ENCODE peak calls at places on chromosomes 6 and 20, in six cellular contexts. One of them, this sample, is unnamed.

GRCh38 chr20:40156600-40157307 is 532.3 kb downstream of the MAFB start:
- DNase-seq in NB4: no peak
- DNase-seq in psoas muscle: no peak
- DNase-seq in astrocyte of the spinal cord: no peak
- DNase-seq in OCI-LY7: no peak
- DNase-seq in fibroblast of mammary gland: peak
- DNase-seq in this sample: peak

GRCh38 chr6:22848121-22848520 is 278.8 kb downstream of the HDGFL1 start:
- DNase-seq in NB4: no peak
- DNase-seq in psoas muscle: no peak
- DNase-seq in astrocyte of the spinal cord: peak
- DNase-seq in OCI-LY7: no peak
- DNase-seq in fibroblast of mammary gland: no peak
- DNase-seq in this sample: no peak

GRCh38 chr6:44219053-44219814 is 2.5 kb downstream of the MYMX start:
- DNase-seq in NB4: peak
- DNase-seq in psoas muscle: peak
- DNase-seq in astrocyte of the spinal cord: peak
- DNase-seq in OCI-LY7: peak
- DNase-seq in fibroblast of mammary gland: peak
- DNase-seq in this sample: peak

GRCh38 chr6:4844108-4844507 is 67.9 kb downstream of the CDYL start:
- DNase-seq in NB4: no peak
- DNase-seq in psoas muscle: no peak
- DNase-seq in astrocyte of the spinal cord: no peak
- DNase-seq in OCI-LY7: no peak
- DNase-seq in fibroblast of mammary gland: no peak
- DNase-seq in this sample: no peak

GRCh38 chr6:56407883-56408282 is 160.5 kb upstream of the COL21A1 start:
- DNase-seq in NB4: no peak
- DNase-seq in psoas muscle: no peak
- DNase-seq in astrocyte of the spinal cord: no peak
- DNase-seq in OCI-LY7: no peak
- DNase-seq in fibroblast of mammary gland: no peak
- DNase-seq in this sample: no peak

GRCh38 chr20:56945057-56945456 is 316.0 kb downstream of the TFAP2C start:
- DNase-seq in NB4: peak
- DNase-seq in psoas muscle: no peak
- DNase-seq in astrocyte of the spinal cord: peak
- DNase-seq in OCI-LY7: peak
- DNase-seq in fibroblast of mammary gland: no peak
- DNase-seq in this sample: no peak

GRCh38 chr20:24027229-24027628 is 38.6 kb upstream of the GGTLC1 start:
- DNase-seq in NB4: peak
- DNase-seq in psoas muscle: peak
- DNase-seq in astrocyte of the spinal cord: no peak
- DNase-seq in OCI-LY7: peak
- DNase-seq in fibroblast of mammary gland: no peak
- DNase-seq in this sample: peak

GRCh38 chr6:53731906-53732636 is 62.7 kb upstream of the LRRC1 start:
- DNase-seq in NB4: no peak
- DNase-seq in psoas muscle: no peak
- DNase-seq in astrocyte of the spinal cord: no peak
- DNase-seq in OCI-LY7: no peak
- DNase-seq in fibroblast of mammary gland: no peak
- DNase-seq in this sample: no peak

GRCh38 chr6:168367285-168367720 is 47.7 kb upstream of the DACT2 start:
- DNase-seq in NB4: no peak
- DNase-seq in psoas muscle: no peak
- DNase-seq in astrocyte of the spinal cord: no peak
- DNase-seq in OCI-LY7: no peak
- DNase-seq in fibroblast of mammary gland: peak
- DNase-seq in this sample: no peak

GRCh38 chr6:41723936-41724637 is 11.3 kb downstream of the TFEB start:
- DNase-seq in NB4: peak
- DNase-seq in psoas muscle: peak
- DNase-seq in astrocyte of the spinal cord: no peak
- DNase-seq in OCI-LY7: peak
- DNase-seq in fibroblast of mammary gland: no peak
- DNase-seq in this sample: peak

GRCh38 chr20:47868744-47869143 is 83.5 kb upstream of the SULF2 start:
- DNase-seq in NB4: no peak
- DNase-seq in psoas muscle: no peak
- DNase-seq in astrocyte of the spinal cord: no peak
- DNase-seq in OCI-LY7: no peak
- DNase-seq in fibroblast of mammary gland: no peak
- DNase-seq in this sample: no peak

GRCh38 chr20:32631916-32632460 is 41.8 kb downstream of the C20orf203 start:
- DNase-seq in NB4: no peak
- DNase-seq in psoas muscle: no peak
- DNase-seq in astrocyte of the spinal cord: no peak
- DNase-seq in OCI-LY7: no peak
- DNase-seq in fibroblast of mammary gland: no peak
- DNase-seq in this sample: no peak

GRCh38 chr20:46458891-46459750 is 52.7 kb upstream of the ELMO2 start:
- DNase-seq in NB4: no peak
- DNase-seq in psoas muscle: peak
- DNase-seq in astrocyte of the spinal cord: no peak
- DNase-seq in OCI-LY7: no peak
- DNase-seq in fibroblast of mammary gland: no peak
- DNase-seq in this sample: no peak

GRCh38 chr20:11076434-11076833 is 402.6 kb upstream of the JAG1 start:
- DNase-seq in NB4: no peak
- DNase-seq in psoas muscle: no peak
- DNase-seq in astrocyte of the spinal cord: no peak
- DNase-seq in OCI-LY7: no peak
- DNase-seq in fibroblast of mammary gland: no peak
- DNase-seq in this sample: no peak

GRCh38 chr6:147507162-147508072 is 1.1 kb upstream of the SAMD5 start:
- DNase-seq in NB4: no peak
- DNase-seq in psoas muscle: peak
- DNase-seq in astrocyte of the spinal cord: peak
- DNase-seq in OCI-LY7: no peak
- DNase-seq in fibroblast of mammary gland: no peak
- DNase-seq in this sample: no peak

GRCh38 chr20:13865825-13866351 is 81.1 kb downstream of the NDUFAF5 start:
- DNase-seq in NB4: peak
- DNase-seq in psoas muscle: no peak
- DNase-seq in astrocyte of the spinal cord: no peak
- DNase-seq in OCI-LY7: no peak
- DNase-seq in fibroblast of mammary gland: peak
- DNase-seq in this sample: no peak

GRCh38 chr6:4543596-4543995 is 232.6 kb upstream of the CDYL start:
- DNase-seq in NB4: no peak
- DNase-seq in psoas muscle: no peak
- DNase-seq in astrocyte of the spinal cord: no peak
- DNase-seq in OCI-LY7: no peak
- DNase-seq in fibroblast of mammary gland: no peak
- DNase-seq in this sample: no peak

GRCh38 chr20:4045741-4046140 is 30.4 kb upstream of the RNF24 start:
- DNase-seq in NB4: no peak
- DNase-seq in psoas muscle: no peak
- DNase-seq in astrocyte of the spinal cord: peak
- DNase-seq in OCI-LY7: no peak
- DNase-seq in fibroblast of mammary gland: peak
- DNase-seq in this sample: no peak

GRCh38 chr6:2767327-2767985 is 2.3 kb downstream of the WRNIP1 start:
- DNase-seq in NB4: no peak
- DNase-seq in psoas muscle: no peak
- DNase-seq in astrocyte of the spinal cord: no peak
- DNase-seq in OCI-LY7: peak
- DNase-seq in fibroblast of mammary gland: no peak
- DNase-seq in this sample: no peak

GRCh38 chr6:2768125-2768524 is 2.9 kb downstream of the WRNIP1 start:
- DNase-seq in NB4: no peak
- DNase-seq in psoas muscle: no peak
- DNase-seq in astrocyte of the spinal cord: no peak
- DNase-seq in OCI-LY7: peak
- DNase-seq in fibroblast of mammary gland: no peak
- DNase-seq in this sample: peak

GRCh38 chr6:2770171-2770570 is 5.0 kb downstream of the WRNIP1 start:
- DNase-seq in NB4: no peak
- DNase-seq in psoas muscle: peak
- DNase-seq in astrocyte of the spinal cord: no peak
- DNase-seq in OCI-LY7: no peak
- DNase-seq in fibroblast of mammary gland: no peak
- DNase-seq in this sample: no peak

GRCh38 chr6:2766767-2767314 is 1.6 kb downstream of the WRNIP1 start:
- DNase-seq in NB4: no peak
- DNase-seq in psoas muscle: no peak
- DNase-seq in astrocyte of the spinal cord: peak
- DNase-seq in OCI-LY7: no peak
- DNase-seq in fibroblast of mammary gland: no peak
- DNase-seq in this sample: no peak

DNA sequence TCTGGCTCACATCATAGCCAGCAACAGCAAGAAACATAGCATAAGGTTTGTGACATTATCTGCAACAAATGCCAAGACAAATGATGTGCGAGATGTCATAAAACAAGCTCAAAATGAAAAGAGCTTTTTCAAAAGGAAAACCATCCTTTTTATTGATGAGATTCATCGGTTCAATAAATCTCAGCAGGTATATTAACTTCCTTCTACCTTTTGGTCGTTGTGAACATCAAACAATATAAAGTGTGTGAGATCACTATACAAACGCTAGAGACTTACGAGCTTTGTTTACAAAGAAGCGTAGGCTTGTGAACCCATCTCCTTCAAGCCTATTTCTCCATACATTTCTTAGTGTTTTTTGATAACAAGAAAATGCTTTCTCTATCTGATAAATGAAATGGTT is 3.5 kb downstream of the WRNIP1 start:
- DNase-seq in NB4: no peak
- DNase-seq in psoas muscle: no peak
- DNase-seq in astrocyte of the spinal cord: no peak
- DNase-seq in OCI-LY7: no peak
- DNase-seq in fibroblast of mammary gland: no peak
- DNase-seq in this sample: no peak
- H3K4me3 ChIP-seq in NB4: peak
- H3K4me3 ChIP-seq in psoas muscle: peak
- H3K4me3 ChIP-seq in astrocyte of the spinal cord: no peak
- H3K4me3 ChIP-seq in OCI-LY7: peak
- H3K4me3 ChIP-seq in fibroblast of mammary gland: no peak
- H3K4me3 ChIP-seq in this sample: peak

GRCh38 chr20:44186201-44186600 is 787 bp downstream of the JPH2 start:
- DNase-seq in NB4: no peak
- DNase-seq in psoas muscle: peak
- DNase-seq in astrocyte of the spinal cord: no peak
- DNase-seq in OCI-LY7: no peak
- DNase-seq in fibroblast of mammary gland: no peak
- DNase-seq in this sample: no peak
- H3K4me3 ChIP-seq in NB4: no peak
- H3K4me3 ChIP-seq in psoas muscle: peak
- H3K4me3 ChIP-seq in astrocyte of the spinal cord: no peak
- H3K4me3 ChIP-seq in OCI-LY7: no peak
- H3K4me3 ChIP-seq in fibroblast of mammary gland: no peak
- H3K4me3 ChIP-seq in this sample: no peak

GRCh38 chr6:11276228-11276627 is 43.8 kb upstream of the NEDD9 start:
- DNase-seq in NB4: no peak
- DNase-seq in psoas muscle: no peak
- DNase-seq in astrocyte of the spinal cord: no peak
- DNase-seq in OCI-LY7: no peak
- DNase-seq in fibroblast of mammary gland: no peak
- DNase-seq in this sample: no peak

GRCh38 chr6:11278207-11278559 is 45.7 kb upstream of the NEDD9 start:
- DNase-seq in NB4: no peak
- DNase-seq in psoas muscle: no peak
- DNase-seq in astrocyte of the spinal cord: no peak
- DNase-seq in OCI-LY7: no peak
- DNase-seq in fibroblast of mammary gland: no peak
- DNase-seq in this sample: peak

GRCh38 chr6:11275598-11275997 is 43.1 kb upstream of the NEDD9 start:
- DNase-seq in NB4: peak
- DNase-seq in psoas muscle: no peak
- DNase-seq in astrocyte of the spinal cord: no peak
- DNase-seq in OCI-LY7: no peak
- DNase-seq in fibroblast of mammary gland: no peak
- DNase-seq in this sample: peak

GRCh38 chr6:11277275-11278206 is 45.1 kb upstream of the NEDD9 start:
- DNase-seq in NB4: no peak
- DNase-seq in psoas muscle: no peak
- DNase-seq in astrocyte of the spinal cord: peak
- DNase-seq in OCI-LY7: no peak
- DNase-seq in fibroblast of mammary gland: peak
- DNase-seq in this sample: peak

DNA sequence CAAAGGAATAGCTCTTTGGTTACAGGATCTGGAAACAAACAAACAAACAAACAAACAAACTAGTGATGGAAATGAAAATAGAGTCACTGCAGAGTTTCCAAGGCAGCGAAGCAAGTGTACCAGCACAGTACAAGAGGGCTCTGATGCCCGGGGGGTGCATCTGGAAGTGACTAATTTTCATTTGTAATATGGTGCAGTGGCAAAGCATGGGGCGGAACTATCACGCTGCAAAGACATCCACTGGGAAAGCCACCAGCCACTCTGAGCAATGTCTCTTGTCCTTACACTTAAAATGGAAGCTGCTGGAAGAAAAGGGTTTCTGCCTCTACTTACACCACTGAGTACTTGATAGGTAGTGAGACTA is 44.4 kb upstream of the NEDD9 start:
- DNase-seq in NB4: no peak
- DNase-seq in psoas muscle: no peak
- DNase-seq in astrocyte of the spinal cord: no peak
- DNase-seq in OCI-LY7: no peak
- DNase-seq in fibroblast of mammary gland: no peak
- DNase-seq in this sample: peak
- H3K4me3 ChIP-seq in NB4: no peak
- H3K4me3 ChIP-seq in psoas muscle: no peak
- H3K4me3 ChIP-seq in astrocyte of the spinal cord: no peak
- H3K4me3 ChIP-seq in OCI-LY7: no peak
- H3K4me3 ChIP-seq in fibroblast of mammary gland: no peak
- H3K4me3 ChIP-seq in this sample: no peak

GRCh38 chr20:50731930-50732690 is 730 bp downstream of the PARD6B start:
- DNase-seq in NB4: no peak
- DNase-seq in psoas muscle: no peak
- DNase-seq in astrocyte of the spinal cord: no peak
- DNase-seq in OCI-LY7: peak
- DNase-seq in fibroblast of mammary gland: no peak
- DNase-seq in this sample: no peak
- H3K4me3 ChIP-seq in NB4: peak
- H3K4me3 ChIP-seq in psoas muscle: peak
- H3K4me3 ChIP-seq in astrocyte of the spinal cord: peak
- H3K4me3 ChIP-seq in OCI-LY7: peak
- H3K4me3 ChIP-seq in fibroblast of mammary gland: no peak
- H3K4me3 ChIP-seq in this sample: peak

GRCh38 chr6:16778521-16778920 is 17.3 kb upstream of the ATXN1 start:
- DNase-seq in NB4: no peak
- DNase-seq in psoas muscle: no peak
- DNase-seq in astrocyte of the spinal cord: no peak
- DNase-seq in OCI-LY7: no peak
- DNase-seq in fibroblast of mammary gland: no peak
- DNase-seq in this sample: no peak
- H3K4me3 ChIP-seq in NB4: no peak
- H3K4me3 ChIP-seq in psoas muscle: no peak
- H3K4me3 ChIP-seq in astrocyte of the spinal cord: no peak
- H3K4me3 ChIP-seq in OCI-LY7: no peak
- H3K4me3 ChIP-seq in fibroblast of mammary gland: no peak
- H3K4me3 ChIP-seq in this sample: no peak

DNA sequence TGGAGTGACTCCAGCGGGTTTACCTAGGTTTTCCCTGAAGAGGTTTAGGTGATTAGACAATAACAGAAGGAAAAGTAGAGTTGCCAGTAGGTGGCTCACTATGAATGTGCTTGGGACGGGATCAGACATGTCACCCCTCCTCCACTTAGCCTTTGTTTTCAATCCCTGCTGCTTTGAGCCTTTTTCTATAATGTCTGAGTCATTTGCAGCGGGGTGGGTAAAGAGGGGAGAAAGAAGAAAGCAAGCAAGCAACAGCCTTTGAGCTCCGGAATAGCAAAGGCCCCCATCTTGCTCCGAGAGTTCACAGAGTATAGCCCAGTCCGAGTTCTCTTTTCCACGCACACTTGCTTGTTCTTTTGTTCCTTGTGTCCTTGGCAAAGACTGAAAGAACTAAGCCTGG is 129.1 kb downstream of the PACRG start:
- DNase-seq in NB4: peak
- DNase-seq in psoas muscle: no peak
- DNase-seq in astrocyte of the spinal cord: peak
- DNase-seq in OCI-LY7: no peak
- DNase-seq in fibroblast of mammary gland: peak
- DNase-seq in this sample: peak
- H3K4me3 ChIP-seq in NB4: no peak
- H3K4me3 ChIP-seq in psoas muscle: peak
- H3K4me3 ChIP-seq in astrocyte of the spinal cord: no peak
- H3K4me3 ChIP-seq in OCI-LY7: no peak
- H3K4me3 ChIP-seq in fibroblast of mammary gland: no peak
- H3K4me3 ChIP-seq in this sample: no peak